ENCODE peak calls at places on chromosomes 12 and 14, in nine cellular contexts. N, P, E, A, I, Y, D, Z and J are unnamed samples.
A peak's percentile ranks its signal among the peaks of the same experiment; 100 is the strongest.

GRCh38 chr12:57614178-57614947 is 3.1 kb downstream of the ARHGEF25 start:
- DNase-seq in N (no peak), P (no peak), E (peak; percentile 21), A (no peak), I (no peak), Y (no peak), D (no peak), Z (no peak), J (no peak)

GRCh38 chr14:104092931-104093365 is 7.4 kb downstream of the ASPG start:
- DNase-seq in N (no peak), P (no peak), E (no peak), A (peak; percentile 62), I (peak; percentile 42), Y (no peak), D (no peak), Z (no peak), J (no peak)

GRCh38 chr12:59646636-59647035 is 50.8 kb downstream of the SLC16A7 start:
- DNase-seq in N (no peak), P (no peak), E (no peak), A (no peak), I (no peak), Y (no peak), D (no peak), Z (no peak), J (no peak)

GRCh38 chr14:101595887-101596721 is 34.8 kb downstream of the DIO3 start:
- DNase-seq in N (no peak), P (no peak), E (no peak), A (no peak), I (no peak), Y (no peak), D (no peak), Z (peak; percentile 51), J (no peak)

GRCh38 chr14:105168496-105168978 is at the start of gene JAG2:
- DNase-seq in N (peak; percentile 64), P (peak; percentile 52), E (no peak), A (peak; percentile 83), I (peak; percentile 78), Y (no peak), D (no peak), Z (peak; percentile 55), J (peak; percentile 46)

GRCh38 chr12:29763301-29763683 is 20.4 kb downstream of the TMTC1 start:
- DNase-seq in N (no peak), P (no peak), E (no peak), A (no peak), I (no peak), Y (no peak), D (no peak), Z (no peak), J (no peak)

GRCh38 chr12:105855691-105856405 is 282.9 kb downstream of the NUAK1 start:
- DNase-seq in N (no peak), P (no peak), E (no peak), A (no peak), I (no peak), Y (no peak), D (no peak), Z (no peak), J (no peak)

GRCh38 chr12:50979369-50980052 is 27.2 kb downstream of the HIGD1C start:
- DNase-seq in N (no peak), P (no peak), E (no peak), A (no peak), I (no peak), Y (no peak), D (no peak), Z (no peak), J (no peak)

GRCh38 chr14:69712637-69713088 is 54.3 kb upstream of the SRSF5 start:
- DNase-seq in N (peak; percentile 31), P (peak; percentile 33), E (no peak), A (peak; percentile 89), I (peak; percentile 88), Y (no peak), D (no peak), Z (no peak), J (no peak)

GRCh38 chr12:65430571-65431306 is 152.3 kb downstream of the MSRB3 start:
- DNase-seq in N (peak; percentile 77), P (peak; percentile 7), E (peak; percentile 88), A (no peak), I (no peak), Y (no peak), D (no peak), Z (no peak), J (no peak)

GRCh38 chr12:62210422-62210821 is 49.8 kb upstream of the USP15 start:
- DNase-seq in N (peak; percentile 27), P (peak; percentile 17), E (peak; percentile 37), A (no peak), I (peak; percentile 59), Y (no peak), D (no peak), Z (peak; percentile 47), J (no peak)

GRCh38 chr14:54703724-54704123 is 136.8 kb downstream of the SAMD4A start:
- DNase-seq in N (no peak), P (no peak), E (no peak), A (no peak), I (no peak), Y (no peak), D (no peak), Z (no peak), J (no peak)

GRCh38 chr14:89422952-89423345 is 5.9 kb upstream of the FOXN3 start:
- DNase-seq in N (no peak), P (no peak), E (no peak), A (no peak), I (no peak), Y (no peak), D (no peak), Z (no peak), J (no peak)

GRCh38 chr12:10405294-10405693 is 4.3 kb downstream of the KLRC4 start:
- DNase-seq in N (peak; percentile 30), P (no peak), E (no peak), A (no peak), I (no peak), Y (no peak), D (no peak), Z (no peak), J (peak; percentile 46)

GRCh38 chr12:49566361-49566760 is 1.6 kb downstream of the MCRS1 start:
- DNase-seq in N (no peak), P (no peak), E (no peak), A (peak; percentile 51), I (no peak), Y (no peak), D (no peak), Z (no peak), J (no peak)

GRCh38 chr14:81400852-81401251 is 728 bp upstream of the STON2 start:
- DNase-seq in N (peak; percentile 69), P (peak; percentile 61), E (peak; percentile 54), A (no peak), I (peak; percentile 58), Y (no peak), D (no peak), Z (no peak), J (peak; percentile 93)

GRCh38 chr12:2941524-2941923 is 17.7 kb upstream of the TEAD4 start:
- DNase-seq in N (no peak), P (no peak), E (no peak), A (no peak), I (no peak), Y (no peak), D (no peak), Z (no peak), J (no peak)

GRCh38 chr12:61232040-61232439 is 1028.2 kb upstream of the USP15 start:
- DNase-seq in N (no peak), P (no peak), E (no peak), A (no peak), I (no peak), Y (no peak), D (no peak), Z (no peak), J (no peak)

DNA sequence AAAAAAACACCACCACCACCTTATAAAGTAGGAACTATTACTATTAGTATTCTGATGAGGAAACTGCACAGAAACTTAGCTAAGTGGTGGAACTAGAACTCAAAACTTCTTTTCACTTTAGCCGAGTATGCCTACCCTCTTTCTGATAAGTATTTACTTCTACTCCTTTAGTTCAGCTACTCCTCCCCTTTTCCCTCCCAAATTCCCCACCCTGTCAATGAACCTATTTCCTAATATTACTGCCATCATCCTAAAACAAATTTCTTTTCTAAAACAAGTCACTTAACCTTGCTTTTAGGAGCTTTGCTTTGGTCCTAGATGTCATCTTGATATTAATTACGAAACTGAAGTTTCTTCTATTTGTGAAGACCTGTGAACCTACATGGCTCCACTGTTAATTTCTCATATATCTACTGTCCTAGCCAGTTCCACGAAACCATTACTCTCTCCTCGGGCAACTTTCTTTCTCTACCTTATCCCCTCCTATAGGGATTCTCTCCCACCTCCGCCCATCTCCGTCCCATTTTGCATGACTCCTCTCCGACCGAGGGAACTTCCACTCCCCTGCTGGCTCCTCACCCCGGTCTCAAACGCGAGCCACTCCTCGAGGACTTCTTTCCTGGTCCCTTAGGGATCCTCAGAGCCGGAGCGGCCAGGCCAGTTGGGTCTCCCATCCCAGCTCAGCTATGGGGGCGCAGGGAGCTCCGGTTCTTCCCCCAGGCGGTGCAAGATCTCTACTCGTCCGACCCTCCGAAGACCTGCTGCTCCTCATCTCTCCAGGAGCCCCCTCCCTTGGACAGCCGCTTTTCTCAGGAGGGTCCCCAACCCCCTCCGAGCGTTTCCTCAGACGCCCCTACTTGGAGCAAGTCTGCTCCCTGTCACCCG is 1.1 kb downstream of the NUMB start:
- DNase-seq in N (peak; percentile 34), P (peak; percentile 42), E (no peak), A (peak; percentile 72), I (peak; percentile 63), Y (no peak), D (no peak), Z (peak; percentile 18), J (no peak)
- H3K27ac ChIP-seq in N (peak overlapping the region; percentile 85), P (peak overlapping the region; percentile 18), E (peak overlapping the region; percentile 62), A (peak overlapping the region; percentile 89), I (peak overlapping the region; percentile 91), Y (peak overlapping the region; percentile 78), D (peak overlapping the region; percentile 82), Z (peak overlapping the region; percentile 82), J (peak overlapping the region; percentile 67)

DNA sequence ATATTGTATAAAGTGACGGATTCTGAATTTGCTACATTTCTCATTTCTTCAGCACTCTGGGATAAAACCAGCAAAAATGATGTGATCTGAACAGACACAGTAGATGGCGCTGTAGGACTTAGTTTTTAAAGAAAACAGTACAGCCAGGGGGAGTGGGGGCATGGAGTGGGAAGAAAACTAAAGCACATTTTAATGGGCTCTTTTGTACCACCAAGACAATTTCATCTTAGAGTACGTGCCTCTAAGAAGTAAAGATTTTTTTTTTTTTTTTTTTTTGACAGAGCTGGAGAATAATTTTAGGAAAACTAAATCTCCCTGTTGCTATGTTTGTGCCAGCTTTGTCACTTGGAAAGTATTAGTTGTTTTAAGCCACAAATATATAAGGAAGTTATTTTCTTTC is 124.4 kb downstream of the RAD51B start:
- DNase-seq in N (peak; percentile 50), P (peak; percentile 54), E (peak; percentile 71), A (no peak), I (peak; percentile 59), Y (no peak), D (no peak), Z (peak; percentile 57), J (no peak)
- H3K27ac ChIP-seq in N (no peak overlapping the region), P (peak overlapping the region; percentile 37), E (peak overlapping the region; percentile 88), A (peak overlapping the region; percentile 8), I (no peak overlapping the region), Y (no peak overlapping the region), D (no peak overlapping the region), Z (no peak overlapping the region), J (no peak overlapping the region)

GRCh38 chr12:737117-737739 is 15.2 kb upstream of the WNK1 start:
- DNase-seq in N (no peak), P (no peak), E (no peak), A (no peak), I (no peak), Y (no peak), D (no peak), Z (no peak), J (no peak)
- H3K27ac ChIP-seq in N (no peak overlapping the region), P (no peak overlapping the region), E (no peak overlapping the region), A (no peak overlapping the region), I (no peak overlapping the region), Y (no peak overlapping the region), D (no peak overlapping the region), Z (no peak overlapping the region), J (no peak overlapping the region)

GRCh38 chr12:47080725-47081502 is 1.2 kb upstream of the AMIGO2 start:
- DNase-seq in N (peak; percentile 62), P (peak; percentile 49), E (no peak), A (peak; percentile 87), I (peak; percentile 88), Y (no peak), D (no peak), Z (peak; percentile 48), J (no peak)
- H3K27ac ChIP-seq in N (peak overlapping the region; percentile 99), P (peak overlapping the region; percentile 98), E (no peak overlapping the region), A (peak overlapping the region; percentile 92), I (peak overlapping the region; percentile 94), Y (peak overlapping the region; percentile 75), D (no peak overlapping the region), Z (peak overlapping the region; percentile 80), J (peak overlapping the region; percentile 94)